ENCODE peak calls at places on chromosomes 11 and 22, in six cellular contexts. I, P, A, F, Z and H are unnamed samples. For H3K4me1 and H3K27me3, the result is how much of the 10 kb centered on the place peaks cover.

GRCh38 chr11:120974466-120974865 is 49.4 kb upstream of the TBCEL start:
- DNase-seq in I (no peak), P (no peak), A (no peak), F (no peak), Z (no peak), H (no peak)

GRCh38 chr11:112369916-112370315 is 109.3 kb upstream of the PLET1 start:
- DNase-seq in I (no peak), P (no peak), A (no peak), F (no peak), Z (no peak), H (no peak)

GRCh38 chr11:126817096-126817495 is 183.5 kb downstream of the KIRREL3 start:
- DNase-seq in I (no peak), P (no peak), A (no peak), F (no peak), Z (no peak), H (no peak)

GRCh38 chr22:36015155-36015805 is 13.3 kb downstream of the RBFOX2 start:
- DNase-seq in I (no peak), P (no peak), A (no peak), F (no peak), Z (no peak), H (no peak)

GRCh38 chr11:94563176-94563847 is 3.9 kb upstream of the PIWIL4 start:
- DNase-seq in I (no peak), P (no peak), A (peak), F (no peak), Z (no peak), H (no peak)

GRCh38 chr11:121236115-121237001 is 56.2 kb upstream of the SC5D start:
- DNase-seq in I (no peak), P (no peak), A (no peak), F (no peak), Z (no peak), H (no peak)

GRCh38 chr22:41571786-41572185 is 11.0 kb downstream of the CSDC2 start:
- DNase-seq in I (no peak), P (no peak), A (peak), F (no peak), Z (no peak), H (no peak)

GRCh38 chr11:36130401-36130800 is 158.8 kb downstream of the COMMD9 start:
- DNase-seq in I (no peak), P (no peak), A (no peak), F (no peak), Z (no peak), H (no peak)

GRCh38 chr11:71402878-71403277 is 45.3 kb downstream of the DHCR7 start:
- DNase-seq in I (no peak), P (no peak), A (no peak), F (no peak), Z (no peak), H (no peak)

GRCh38 chr11:8613036-8613435 is 19.0 kb upstream of the STK33 start:
- DNase-seq in I (no peak), P (no peak), A (no peak), F (no peak), Z (no peak), H (no peak)

GRCh38 chr11:131893988-131894387 is 523.6 kb downstream of the NTM start:
- DNase-seq in I (no peak), P (no peak), A (no peak), F (no peak), Z (no peak), H (no peak)

GRCh38 chr11:80118071-80118470 is 677.2 kb upstream of the TENM4 start:
- DNase-seq in I (no peak), P (no peak), A (no peak), F (no peak), Z (no peak), H (no peak)

GRCh38 chr11:105357764-105358163 is 218.2 kb upstream of the CARD18 start:
- DNase-seq in I (no peak), P (no peak), A (no peak), F (no peak), Z (no peak), H (no peak)

GRCh38 chr11:124322356-124322755 is 2.4 kb upstream of the OR8D2 start:
- DNase-seq in I (no peak), P (no peak), A (no peak), F (no peak), Z (no peak), H (no peak)

GRCh38 chr11:92380882-92381281 is 156.3 kb downstream of the FAT3 start:
- DNase-seq in I (no peak), P (no peak), A (peak), F (no peak), Z (no peak), H (no peak)

GRCh38 chr22:25039754-25040153 is 87.2 kb downstream of the KIAA1671 start:
- DNase-seq in I (no peak), P (no peak), A (peak), F (no peak), Z (no peak), H (no peak)

GRCh38 chr22:44363980-44364749 is 51.4 kb upstream of the SHISAL1 start:
- DNase-seq in I (no peak), P (no peak), A (peak), F (peak), Z (peak), H (peak)

GRCh38 chr11:73317373-73317772 is 9.3 kb downstream of the ARHGEF17 start:
- DNase-seq in I (no peak), P (peak), A (peak), F (peak), Z (peak), H (peak)
- H3K4me1 ChIP-seq in I (under half), P (under half), A (half or more), F (half or more), Z (half or more), H (under half)

DNA sequence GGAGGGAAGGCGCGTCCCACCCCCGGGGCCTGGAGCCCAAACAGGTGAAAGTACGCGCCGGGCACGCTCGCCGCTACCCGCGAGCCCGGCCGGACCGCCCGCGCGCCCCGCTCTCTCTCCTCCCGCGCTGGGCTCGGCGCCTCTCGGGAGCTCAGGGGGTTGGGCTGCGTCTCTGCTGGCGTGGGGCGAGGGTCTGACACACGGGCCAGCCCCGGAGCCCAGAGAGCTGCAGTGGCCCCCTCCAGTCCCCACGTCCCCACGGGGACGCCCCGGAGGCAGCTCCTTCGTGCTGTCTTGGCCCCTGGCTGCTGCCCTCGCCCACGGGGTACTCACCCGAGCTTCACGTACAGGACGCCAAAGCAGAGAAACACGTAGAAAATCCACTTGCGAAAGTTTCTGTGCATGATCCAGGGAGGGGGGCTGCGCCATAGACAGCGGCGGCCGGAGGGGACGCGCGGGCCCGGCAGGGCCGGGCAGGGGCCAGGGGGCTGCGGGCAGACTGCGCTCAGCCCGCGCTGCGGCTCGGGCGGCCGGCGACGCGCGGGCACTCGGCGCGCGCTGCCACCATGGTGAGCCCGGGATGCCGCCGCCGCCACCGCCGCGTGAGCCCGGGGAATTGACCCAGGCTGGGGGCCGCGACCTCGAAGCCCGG is 485 bp downstream of the WNT7B start:
- DNase-seq in I (no peak), P (no peak), A (peak), F (no peak), Z (no peak), H (no peak)
- H3K4me3 ChIP-seq in I (peak), P (peak), A (peak), F (peak), Z (peak), H (no peak)

DNA sequence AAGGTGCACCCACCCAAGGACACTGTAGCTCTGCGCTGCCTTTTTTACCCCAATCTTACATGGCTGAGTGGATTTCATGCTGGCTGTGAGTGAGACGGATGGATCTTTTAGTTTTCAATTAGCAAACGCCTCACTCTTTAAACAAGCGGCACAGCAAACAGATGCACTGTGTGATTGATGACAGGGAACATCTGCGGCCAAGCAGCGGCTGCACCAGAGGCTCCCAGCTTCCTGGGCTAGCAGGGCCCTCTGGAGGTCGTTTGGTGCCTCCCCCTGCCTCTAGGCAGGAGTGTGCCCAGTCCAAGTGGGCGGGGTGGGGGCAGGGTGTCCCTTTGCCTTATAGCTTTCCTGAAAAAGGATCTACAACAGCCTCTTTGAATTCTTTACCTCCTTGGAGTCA is 2.1 kb upstream of the DRD2 start:
- DNase-seq in I (no peak), P (no peak), A (no peak), F (no peak), Z (no peak), H (no peak)
- H3K27me3 ChIP-seq in I (half or more), P (under half), A (half or more), F (half or more), Z (half or more), H (under half)

DNA sequence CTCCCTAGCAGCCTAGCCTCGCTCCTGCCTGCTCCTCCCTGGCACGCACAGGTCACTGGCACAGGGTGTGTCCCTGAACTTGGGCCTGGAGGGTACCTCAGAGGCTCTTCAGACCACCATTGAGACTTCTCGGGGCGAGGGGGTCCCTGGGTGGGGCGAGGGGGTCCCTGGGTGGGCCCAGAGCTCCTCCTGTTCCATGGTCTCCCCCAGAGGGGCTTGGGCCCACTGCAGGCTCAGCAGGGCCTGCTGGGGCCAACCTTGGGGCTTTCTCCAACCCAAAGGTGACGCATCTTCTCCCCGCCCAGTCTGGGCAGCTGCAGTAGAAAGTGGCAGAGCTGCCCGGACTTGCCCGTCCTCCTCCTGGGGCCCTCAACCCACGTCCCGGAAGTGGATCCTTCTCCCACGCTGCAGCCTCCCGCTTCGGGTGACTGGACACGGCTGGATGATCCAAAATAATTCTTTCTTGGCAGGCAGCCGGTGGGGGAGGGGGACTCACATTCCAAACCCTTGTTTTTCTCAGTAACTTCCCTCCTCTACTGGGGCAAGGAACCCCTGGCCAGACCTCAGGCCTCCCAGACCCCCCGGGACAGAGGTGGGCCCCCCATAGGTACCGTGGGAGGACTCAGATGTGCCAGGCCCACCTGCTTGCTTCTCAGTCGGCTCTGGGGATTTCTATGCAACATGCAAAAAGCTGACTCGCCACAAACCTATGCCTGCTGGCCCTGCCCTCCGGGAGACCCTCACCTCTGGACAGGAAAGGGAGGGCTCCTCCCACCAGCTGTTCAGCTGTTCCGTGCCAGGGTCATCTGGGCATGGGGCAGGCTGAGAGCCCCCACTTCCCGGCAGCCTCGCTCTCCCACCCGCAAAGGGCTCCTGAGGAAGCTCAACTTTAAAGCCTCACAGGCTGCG is 1.5 kb downstream of the PLXNB2 start:
- DNase-seq in I (peak), P (peak), A (peak), F (peak), Z (peak), H (peak)
- H3K4me1 ChIP-seq in I (half or more), P (under half), A (half or more), F (half or more), Z (half or more), H (under half)